ENCODE peak calls at places on chromosomes 13 and 19, in nine cellular contexts. One of them, this sample, is unnamed.

GRCh38 chr13:33787051-33787591 is 30.8 kb upstream of the RFC3 start:
- DNase-seq in AG04449: no peak
- DNase-seq in PC-3: no peak
- DNase-seq in cardiac muscle cell: no peak
- DNase-seq in fibroblast of pulmonary artery: no peak
- DNase-seq in epithelial cell of esophagus: no peak
- DNase-seq in transverse colon: no peak
- DNase-seq in heart left ventricle: no peak
- DNase-seq in AG04450: no peak
- DNase-seq in this sample: peak

GRCh38 chr13:20570540-20570939 is 3.6 kb downstream of the IFT88 start:
- DNase-seq in AG04449: peak
- DNase-seq in PC-3: no peak
- DNase-seq in cardiac muscle cell: no peak
- DNase-seq in fibroblast of pulmonary artery: peak
- DNase-seq in epithelial cell of esophagus: no peak
- DNase-seq in transverse colon: no peak
- DNase-seq in heart left ventricle: no peak
- DNase-seq in AG04450: no peak
- DNase-seq in this sample: no peak

GRCh38 chr19:54352546-54352945 is 12.2 kb downstream of the LAIR1 start:
- DNase-seq in AG04449: no peak
- DNase-seq in PC-3: no peak
- DNase-seq in cardiac muscle cell: no peak
- DNase-seq in fibroblast of pulmonary artery: no peak
- DNase-seq in epithelial cell of esophagus: no peak
- DNase-seq in transverse colon: no peak
- DNase-seq in heart left ventricle: no peak
- DNase-seq in AG04450: no peak
- DNase-seq in this sample: no peak

GRCh38 chr13:26616126-26616525 is 58.6 kb downstream of the WASF3 start:
- DNase-seq in AG04449: peak
- DNase-seq in PC-3: peak
- DNase-seq in cardiac muscle cell: no peak
- DNase-seq in fibroblast of pulmonary artery: peak
- DNase-seq in epithelial cell of esophagus: peak
- DNase-seq in transverse colon: no peak
- DNase-seq in heart left ventricle: no peak
- DNase-seq in AG04450: no peak
- DNase-seq in this sample: peak

GRCh38 chr13:41512441-41512840 is 55.1 kb downstream of the RGCC start:
- DNase-seq in AG04449: no peak
- DNase-seq in PC-3: no peak
- DNase-seq in cardiac muscle cell: no peak
- DNase-seq in fibroblast of pulmonary artery: no peak
- DNase-seq in epithelial cell of esophagus: no peak
- DNase-seq in transverse colon: no peak
- DNase-seq in heart left ventricle: no peak
- DNase-seq in AG04450: no peak
- DNase-seq in this sample: no peak

GRCh38 chr19:58182577-58182988 is 278 bp upstream of the ZNF274 start:
- DNase-seq in AG04449: no peak
- DNase-seq in PC-3: no peak
- DNase-seq in cardiac muscle cell: no peak
- DNase-seq in fibroblast of pulmonary artery: no peak
- DNase-seq in epithelial cell of esophagus: no peak
- DNase-seq in transverse colon: no peak
- DNase-seq in heart left ventricle: no peak
- DNase-seq in AG04450: no peak
- DNase-seq in this sample: no peak

GRCh38 chr19:3125900-3126524 is 9.8 kb upstream of the GNA15 start:
- DNase-seq in AG04449: no peak
- DNase-seq in PC-3: peak
- DNase-seq in cardiac muscle cell: peak
- DNase-seq in fibroblast of pulmonary artery: peak
- DNase-seq in epithelial cell of esophagus: peak
- DNase-seq in transverse colon: peak
- DNase-seq in heart left ventricle: peak
- DNase-seq in AG04450: no peak
- DNase-seq in this sample: peak

GRCh38 chr13:112744306-112745021 is 54.6 kb downstream of the ATP11A start:
- DNase-seq in AG04449: no peak
- DNase-seq in PC-3: no peak
- DNase-seq in cardiac muscle cell: peak
- DNase-seq in fibroblast of pulmonary artery: peak
- DNase-seq in epithelial cell of esophagus: peak
- DNase-seq in transverse colon: no peak
- DNase-seq in heart left ventricle: no peak
- DNase-seq in AG04450: no peak
- DNase-seq in this sample: peak

GRCh38 chr19:13693933-13694332 is 70.4 kb upstream of the MRI1 start:
- DNase-seq in AG04449: no peak
- DNase-seq in PC-3: no peak
- DNase-seq in cardiac muscle cell: no peak
- DNase-seq in fibroblast of pulmonary artery: no peak
- DNase-seq in epithelial cell of esophagus: no peak
- DNase-seq in transverse colon: no peak
- DNase-seq in heart left ventricle: no peak
- DNase-seq in AG04450: no peak
- DNase-seq in this sample: no peak

DNA sequence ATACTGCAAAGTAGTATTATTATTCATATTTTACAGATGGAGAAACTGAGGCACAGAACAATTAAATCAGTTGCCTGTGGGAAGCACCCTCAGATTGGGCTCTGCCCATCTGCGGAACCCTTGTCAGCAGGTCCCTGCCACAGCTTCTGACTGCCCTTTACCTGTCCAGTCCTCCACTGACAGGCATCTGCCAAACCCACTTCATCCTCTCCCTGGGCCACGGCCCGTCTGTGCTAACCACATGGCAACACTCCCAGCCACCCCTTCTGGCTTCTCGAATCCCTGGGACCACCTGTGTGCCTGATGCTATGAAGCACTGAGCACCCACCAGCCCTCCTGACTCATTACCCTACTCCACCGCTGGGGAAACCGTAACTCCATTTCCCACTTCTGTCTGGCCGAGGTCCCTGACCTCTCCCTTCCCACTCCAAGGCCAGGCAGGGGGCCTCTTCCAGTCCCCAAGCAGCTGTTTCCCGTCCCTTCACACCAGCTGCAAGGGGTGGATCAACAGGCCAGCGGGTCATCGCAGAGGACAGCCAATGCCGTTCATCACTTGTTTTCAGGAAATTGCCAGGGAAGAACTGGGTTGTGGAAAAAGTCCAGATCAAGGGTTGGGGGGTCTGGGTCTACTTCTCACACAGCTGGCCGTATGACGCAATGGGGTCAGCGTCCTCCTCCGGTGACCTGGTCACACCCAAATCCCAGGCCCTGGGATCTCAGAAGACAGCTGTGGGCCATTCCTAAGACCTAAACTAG is 2.5 kb downstream of the KANK3 start:
- DNase-seq in AG04449: no peak
- DNase-seq in PC-3: no peak
- DNase-seq in cardiac muscle cell: no peak
- DNase-seq in fibroblast of pulmonary artery: peak
- DNase-seq in epithelial cell of esophagus: no peak
- DNase-seq in transverse colon: peak
- DNase-seq in heart left ventricle: peak
- DNase-seq in AG04450: no peak
- DNase-seq in this sample: no peak
- TF ChIP-seq CTCF in AG04449: no peak
- TF ChIP-seq CTCF in PC-3: no peak
- TF ChIP-seq CTCF in cardiac muscle cell: peak
- TF ChIP-seq CTCF in fibroblast of pulmonary artery: peak
- TF ChIP-seq CTCF in epithelial cell of esophagus: no peak
- TF ChIP-seq CTCF in transverse colon: peak
- TF ChIP-seq CTCF in heart left ventricle: no peak
- TF ChIP-seq CTCF in AG04450: peak
- TF ChIP-seq CTCF in this sample: no peak

DNA sequence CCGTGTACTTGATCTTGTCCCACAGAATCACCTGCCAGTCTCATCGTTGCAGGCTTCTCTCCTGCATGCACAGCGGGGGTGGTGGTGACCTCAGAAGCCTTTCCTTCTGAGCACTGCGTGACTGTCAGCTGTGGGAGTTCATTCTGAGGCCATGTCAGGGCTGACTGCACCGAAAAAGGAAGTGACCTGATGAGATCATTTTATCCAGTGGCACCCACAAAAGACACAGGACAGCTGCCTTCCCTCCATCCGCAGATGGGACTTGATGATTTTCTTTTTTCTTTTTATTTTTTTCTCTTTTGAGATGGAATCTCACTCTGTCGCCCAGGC is 89.7 kb downstream of the RAB20 start:
- DNase-seq in AG04449: no peak
- DNase-seq in PC-3: no peak
- DNase-seq in cardiac muscle cell: no peak
- DNase-seq in fibroblast of pulmonary artery: peak
- DNase-seq in epithelial cell of esophagus: no peak
- DNase-seq in transverse colon: peak
- DNase-seq in heart left ventricle: peak
- DNase-seq in AG04450: no peak
- DNase-seq in this sample: no peak
- TF ChIP-seq CTCF in AG04449: no peak
- TF ChIP-seq CTCF in PC-3: no peak
- TF ChIP-seq CTCF in cardiac muscle cell: no peak
- TF ChIP-seq CTCF in fibroblast of pulmonary artery: no peak
- TF ChIP-seq CTCF in epithelial cell of esophagus: no peak
- TF ChIP-seq CTCF in transverse colon: no peak
- TF ChIP-seq CTCF in heart left ventricle: no peak
- TF ChIP-seq CTCF in AG04450: no peak
- TF ChIP-seq CTCF in this sample: no peak

GRCh38 chr19:6272913-6273600 is 6.7 kb downstream of the MLLT1 start:
- DNase-seq in AG04449: no peak
- DNase-seq in PC-3: no peak
- DNase-seq in cardiac muscle cell: no peak
- DNase-seq in fibroblast of pulmonary artery: no peak
- DNase-seq in epithelial cell of esophagus: no peak
- DNase-seq in transverse colon: no peak
- DNase-seq in heart left ventricle: no peak
- DNase-seq in AG04450: no peak
- DNase-seq in this sample: no peak

GRCh38 chr19:6271251-6271650 is 8.5 kb downstream of the MLLT1 start:
- DNase-seq in AG04449: no peak
- DNase-seq in PC-3: no peak
- DNase-seq in cardiac muscle cell: peak
- DNase-seq in fibroblast of pulmonary artery: peak
- DNase-seq in epithelial cell of esophagus: no peak
- DNase-seq in transverse colon: no peak
- DNase-seq in heart left ventricle: no peak
- DNase-seq in AG04450: no peak
- DNase-seq in this sample: no peak

GRCh38 chr19:6273701-6274601 is 5.8 kb downstream of the MLLT1 start:
- DNase-seq in AG04449: no peak
- DNase-seq in PC-3: peak
- DNase-seq in cardiac muscle cell: no peak
- DNase-seq in fibroblast of pulmonary artery: peak
- DNase-seq in epithelial cell of esophagus: peak
- DNase-seq in transverse colon: peak
- DNase-seq in heart left ventricle: peak
- DNase-seq in AG04450: no peak
- DNase-seq in this sample: peak

GRCh38 chr19:6271721-6272410 is 7.9 kb downstream of the MLLT1 start:
- DNase-seq in AG04449: no peak
- DNase-seq in PC-3: peak
- DNase-seq in cardiac muscle cell: peak
- DNase-seq in fibroblast of pulmonary artery: peak
- DNase-seq in epithelial cell of esophagus: peak
- DNase-seq in transverse colon: peak
- DNase-seq in heart left ventricle: peak
- DNase-seq in AG04450: no peak
- DNase-seq in this sample: no peak

DNA sequence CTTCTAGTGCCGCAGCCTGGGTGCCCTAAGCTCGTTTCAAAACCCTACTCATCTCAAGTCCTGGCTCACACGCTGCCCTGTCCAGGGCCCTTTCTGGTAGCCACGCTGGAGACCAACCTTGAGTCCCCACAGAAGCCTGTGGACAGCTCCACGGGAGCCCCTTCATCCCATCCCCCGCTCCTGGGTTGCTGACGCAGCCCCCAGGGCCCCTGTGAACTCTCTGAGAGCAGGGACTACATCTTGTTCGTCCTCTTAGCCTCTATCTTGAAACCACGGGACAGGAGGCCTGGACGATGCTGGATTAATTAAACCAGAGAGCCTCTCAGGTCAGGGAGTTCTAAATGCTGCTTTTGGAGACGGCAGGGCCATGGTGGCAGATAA is 7.4 kb downstream of the MLLT1 start:
- DNase-seq in AG04449: no peak
- DNase-seq in PC-3: no peak
- DNase-seq in cardiac muscle cell: peak
- DNase-seq in fibroblast of pulmonary artery: no peak
- DNase-seq in epithelial cell of esophagus: no peak
- DNase-seq in transverse colon: no peak
- DNase-seq in heart left ventricle: no peak
- DNase-seq in AG04450: no peak
- DNase-seq in this sample: no peak
- TF ChIP-seq CTCF in AG04449: no peak
- TF ChIP-seq CTCF in PC-3: no peak
- TF ChIP-seq CTCF in cardiac muscle cell: no peak
- TF ChIP-seq CTCF in fibroblast of pulmonary artery: no peak
- TF ChIP-seq CTCF in epithelial cell of esophagus: no peak
- TF ChIP-seq CTCF in transverse colon: no peak
- TF ChIP-seq CTCF in heart left ventricle: no peak
- TF ChIP-seq CTCF in AG04450: no peak
- TF ChIP-seq CTCF in this sample: no peak

DNA sequence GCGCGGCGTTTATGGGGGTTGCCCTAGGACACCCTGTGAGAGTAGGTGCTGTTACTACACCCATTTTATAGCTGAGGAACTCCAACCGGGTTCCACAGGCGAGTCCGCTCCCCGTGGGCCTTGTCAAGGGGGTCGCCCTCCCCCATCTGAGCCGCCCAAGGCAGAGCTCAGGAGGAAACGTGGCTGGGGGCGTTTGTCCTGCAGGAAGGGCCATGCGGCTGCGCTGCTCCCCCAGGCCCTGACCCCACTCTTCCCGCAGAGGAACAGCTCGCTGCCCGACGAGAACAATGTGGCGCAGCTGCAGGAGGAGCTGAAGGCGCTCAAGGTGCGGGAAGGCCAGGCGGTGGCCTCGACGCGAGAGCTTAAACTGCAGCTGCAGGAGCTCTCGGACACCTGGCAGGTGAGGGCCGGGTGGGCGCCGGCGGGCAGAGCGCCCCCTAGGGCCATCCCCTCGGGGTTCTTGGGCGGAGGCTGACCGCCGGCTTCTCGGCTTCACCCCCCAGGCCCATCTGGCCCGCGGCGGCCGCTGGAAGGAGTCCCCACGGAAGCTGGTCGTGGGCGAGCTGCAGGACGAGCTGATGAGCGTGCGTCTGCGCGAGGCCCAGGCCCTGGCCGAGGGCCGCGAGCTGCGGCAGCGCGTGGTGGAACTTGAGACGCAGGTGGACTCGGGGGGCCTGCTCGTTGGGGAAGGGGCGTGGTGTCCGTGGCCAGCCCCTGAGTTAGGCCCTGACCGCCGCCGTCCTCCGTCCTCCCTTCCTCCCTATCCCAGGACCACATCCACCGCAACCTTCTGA is 12.4 kb downstream of the PRR36 start:
- DNase-seq in AG04449: no peak
- DNase-seq in PC-3: no peak
- DNase-seq in cardiac muscle cell: no peak
- DNase-seq in fibroblast of pulmonary artery: no peak
- DNase-seq in epithelial cell of esophagus: no peak
- DNase-seq in transverse colon: no peak
- DNase-seq in heart left ventricle: no peak
- DNase-seq in AG04450: no peak
- DNase-seq in this sample: no peak
- TF ChIP-seq CTCF in AG04449: no peak
- TF ChIP-seq CTCF in PC-3: peak
- TF ChIP-seq CTCF in cardiac muscle cell: no peak
- TF ChIP-seq CTCF in fibroblast of pulmonary artery: no peak
- TF ChIP-seq CTCF in epithelial cell of esophagus: no peak
- TF ChIP-seq CTCF in transverse colon: no peak
- TF ChIP-seq CTCF in heart left ventricle: no peak
- TF ChIP-seq CTCF in AG04450: no peak
- TF ChIP-seq CTCF in this sample: no peak